ENCODE peak calls at places on chromosomes 11 and 22, in eight cellular contexts. M is stomach, V is SK-N-MC, J is SK-N-SH, D is transverse colon, O is HCT116, A is sigmoid colon, K is GM12878. T is an unnamed sample.

GRCh38 chr11:49208006-49208721 is at the start of gene FOLH1:
- DNase-seq in M (no peak), V (peak; percentile 84), J (peak; percentile 15), D (no peak), O (no peak), A (peak; percentile 63), K (no peak), T (no peak)

GRCh38 chr22:37752189-37753061 is 55.3 kb upstream of the GCAT start:
- DNase-seq in M (peak; percentile 93), V (no peak), J (peak; percentile 94), D (peak; percentile 89), O (peak; percentile 92), A (peak; percentile 97), K (no peak), T (peak; percentile 96)

GRCh38 chr11:111631666-111632039 is 29.4 kb downstream of the SIK2 start:
- DNase-seq in M (no peak), V (no peak), J (no peak), D (no peak), O (no peak), A (no peak), K (no peak), T (no peak)

GRCh38 chr22:33105501-33105911 is 47.3 kb upstream of the SYN3 start:
- DNase-seq in M (no peak), V (no peak), J (no peak), D (no peak), O (no peak), A (no peak), K (no peak), T (no peak)

GRCh38 chr11:114787126-114787525 is 108.8 kb downstream of the NXPE2 start:
- DNase-seq in M (no peak), V (no peak), J (no peak), D (no peak), O (no peak), A (no peak), K (no peak), T (no peak)

GRCh38 chr11:235180-235997 is 753 bp downstream of the SIRT3 start:
- DNase-seq in M (no peak), V (no peak), J (no peak), D (no peak), O (no peak), A (peak; percentile 61), K (no peak), T (no peak)

GRCh38 chr11:17588166-17588565 is 41.1 kb downstream of the OTOG start:
- DNase-seq in M (no peak), V (no peak), J (no peak), D (no peak), O (no peak), A (peak; percentile 26), K (no peak), T (no peak)

GRCh38 chr22:17379939-17380710 is 10.9 kb downstream of the CECR2 start:
- DNase-seq in M (no peak), V (no peak), J (no peak), D (no peak), O (no peak), A (no peak), K (no peak), T (no peak)

GRCh38 chr22:46536559-46537220 is 730 bp downstream of the CELSR1 start:
- DNase-seq in M (no peak), V (no peak), J (peak; percentile 66), D (no peak), O (no peak), A (no peak), K (no peak), T (no peak)

GRCh38 chr11:76805206-76805913 is 22.2 kb downstream of the TSKU start:
- DNase-seq in M (no peak), V (no peak), J (no peak), D (no peak), O (no peak), A (no peak), K (no peak), T (peak; percentile 74)

GRCh38 chr22:26763633-26764295 is 106.4 kb downstream of the MIAT start:
- DNase-seq in M (no peak), V (no peak), J (no peak), D (no peak), O (no peak), A (no peak), K (no peak), T (no peak)

GRCh38 chr22:28484662-28485061 is 195.0 kb downstream of the TTC28 start:
- DNase-seq in M (no peak), V (no peak), J (no peak), D (no peak), O (no peak), A (no peak), K (no peak), T (no peak)

GRCh38 chr11:60916669-60917206 is 2.8 kb downstream of the TMEM109 start:
- DNase-seq in M (no peak), V (no peak), J (no peak), D (no peak), O (no peak), A (peak; percentile 32), K (no peak), T (no peak)

GRCh38 chr11:45800261-45800660 is 4.7 kb upstream of the SLC35C1 start:
- DNase-seq in M (no peak), V (no peak), J (no peak), D (no peak), O (no peak), A (no peak), K (no peak), T (no peak)

GRCh38 chr11:120579601-120580000 is 68.1 kb downstream of the GRIK4 start:
- DNase-seq in M (no peak), V (no peak), J (no peak), D (no peak), O (no peak), A (peak; percentile 18), K (no peak), T (no peak)

GRCh38 chr11:7527029-7527428 is 13.2 kb downstream of the PPFIBP2 start:
- DNase-seq in M (no peak), V (no peak), J (no peak), D (no peak), O (no peak), A (no peak), K (no peak), T (no peak)

GRCh38 chr22:24140357-24140756 is 40.9 kb upstream of the SUSD2 start:
- DNase-seq in M (no peak), V (no peak), J (no peak), D (no peak), O (no peak), A (no peak), K (no peak), T (no peak)

GRCh38 chr11:117950320-117950719 is 21.1 kb upstream of the TMPRSS13 start:
- DNase-seq in M (no peak), V (no peak), J (no peak), D (peak; percentile 27), O (no peak), A (no peak), K (no peak), T (peak; percentile 87)

DNA sequence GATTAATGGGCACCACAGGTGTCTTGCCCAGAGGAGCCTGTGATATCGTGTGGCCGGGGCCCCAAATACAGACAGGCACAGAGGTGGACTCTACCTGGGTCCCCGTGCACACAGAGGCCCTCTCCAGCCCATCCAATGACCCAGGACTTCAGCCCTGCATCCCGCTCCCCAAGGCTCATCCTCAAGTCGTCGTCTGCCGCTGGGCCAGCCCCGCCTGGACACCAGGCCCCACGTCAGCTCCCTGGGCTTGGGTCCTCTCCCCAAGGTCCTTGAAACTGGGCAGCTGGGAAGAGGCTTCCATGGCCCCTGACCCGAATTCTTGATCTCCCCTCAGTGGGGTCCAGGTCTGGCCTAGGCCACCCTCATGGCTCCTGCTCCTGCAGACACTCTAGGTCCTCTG is 20.2 kb downstream of the SHISAL1 start:
- DNase-seq in M (no peak), V (no peak), J (no peak), D (no peak), O (no peak), A (no peak), K (no peak), T (no peak)
- TF ChIP-seq POLR2AphosphoS5 in M (no peak), V (no peak), J (no peak), D (no peak), O (no peak), A (no peak), K (no peak), T (no peak)

DNA sequence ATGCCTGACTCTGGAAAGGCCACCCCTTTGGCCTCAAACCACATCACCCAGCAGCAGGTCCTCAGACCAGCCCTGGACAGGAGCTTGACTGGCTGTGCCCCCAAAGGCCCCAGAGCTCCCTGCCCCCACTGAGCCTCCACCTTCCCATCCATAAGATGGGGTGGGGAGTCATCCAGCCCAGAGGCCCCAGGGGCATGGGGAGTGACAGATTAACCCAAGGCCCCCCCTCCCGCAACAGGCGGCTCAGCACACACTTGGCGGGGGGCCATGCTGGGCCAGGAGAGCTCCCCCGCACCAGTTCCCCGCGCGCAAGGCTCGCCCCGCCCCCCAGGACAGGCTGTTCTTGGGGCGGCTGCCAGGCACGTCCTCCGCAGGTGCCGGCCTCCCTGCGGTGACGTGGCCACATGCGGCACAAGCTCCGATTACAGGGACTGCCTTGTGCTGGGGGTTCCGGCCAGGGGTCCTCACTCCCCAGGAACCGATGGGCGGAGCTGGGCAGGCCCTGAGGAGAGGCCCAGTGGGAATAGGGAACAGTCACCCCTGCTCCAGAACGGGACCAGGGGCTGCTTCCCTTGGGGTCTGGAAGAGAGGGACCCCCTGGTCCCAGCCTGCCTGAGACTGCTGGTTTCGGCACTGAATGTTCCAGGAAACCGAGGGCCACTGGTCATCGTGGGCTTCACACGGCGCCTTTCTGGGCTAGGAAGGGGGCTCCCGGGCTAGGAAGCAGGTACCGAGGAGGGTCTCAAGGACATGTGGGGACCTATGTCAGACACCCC is 5.1 kb upstream of the CDKN1C start:
- DNase-seq in M (peak; percentile 93), V (no peak), J (no peak), D (peak; percentile 73), O (no peak), A (peak; percentile 91), K (no peak), T (no peak)
- TF ChIP-seq POLR2AphosphoS5 in M (peak; percentile 84), V (no peak), J (no peak), D (peak; percentile 46), O (peak; percentile 72), A (peak; percentile 51), K (no peak), T (peak; percentile 94)

GRCh38 chr11:57312511-57313021 is 12.2 kb downstream of the TNKS1BP1 start:
- DNase-seq in M (peak; percentile 47), V (no peak), J (no peak), D (no peak), O (no peak), A (peak; percentile 76), K (no peak), T (no peak)
- TF ChIP-seq POLR2AphosphoS5 in M (no peak), V (no peak), J (no peak), D (no peak), O (no peak), A (no peak), K (no peak), T (peak; percentile 9)

DNA sequence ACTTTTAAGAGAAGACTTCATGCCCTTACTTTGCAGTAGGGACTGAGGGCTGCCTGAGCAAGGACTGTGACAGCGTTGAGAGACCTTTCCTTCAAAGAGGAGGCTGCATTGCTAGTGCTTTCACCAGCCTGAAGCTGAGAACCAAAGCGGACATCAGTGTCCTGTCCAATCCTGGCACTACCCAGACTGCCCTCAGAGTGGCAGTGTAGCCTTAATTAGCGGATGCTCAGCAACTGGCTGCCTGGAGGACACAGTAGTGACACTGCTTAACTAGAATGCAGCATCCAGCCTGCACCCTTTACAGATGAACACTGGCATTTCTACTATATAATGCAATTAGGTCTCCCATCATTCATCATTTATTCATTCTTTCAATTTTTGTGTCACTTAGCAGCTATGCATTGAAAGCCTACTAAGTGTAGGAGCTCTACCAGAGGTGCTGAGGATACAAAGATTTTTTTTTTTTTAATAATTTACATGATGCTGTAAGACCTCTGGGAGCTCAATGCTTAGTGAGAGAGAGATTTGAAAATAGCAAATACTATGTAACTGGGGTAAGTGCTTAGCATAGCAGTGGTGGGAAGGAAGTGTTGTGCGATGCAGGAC is 36.9 kb upstream of the SLC36A4 start:
- DNase-seq in M (peak; percentile 81), V (no peak), J (peak; percentile 78), D (peak; percentile 82), O (peak; percentile 61), A (peak; percentile 84), K (peak; percentile 42), T (no peak)
- TF ChIP-seq POLR2AphosphoS5 in M (peak; percentile 63), V (no peak), J (no peak), D (no peak), O (no peak), A (no peak), K (no peak), T (no peak)

T was measured in esophagus muscularis mucosa.